ENCODE peak calls at places on chromosomes 13 and 19, in six cellular contexts. H is activated T-helper 2 cell treated with anti-CD3 and anti-CD28 coated beads, Interferon-gamma antibody, Interleukin-2, Interleukin-4, amounts not matched to agents 10 μg/mL and 5 μg/mL and 100 μg/mL, durations not matched to agents 14 hours and 24 hours and 36 hours; J is endothelial cell; Z is erythroblast; X is skeletal muscle cell; C is stimulated activated CD4-positive, alpha-beta T cell treated with anti-CD3 and anti-CD28 coated beads, Interleukin-1b, Interleukin-23, amount 100 ng/mL, for 1 hour. V is an unnamed sample.

GRCh38 chr13:90800082-90800746 is 547.3 kb upstream of the MIR17HG start:
- DNase-seq in X (no peak), H (no peak), Z (peak; percentile 24), C (no peak), J (no peak), V (peak; percentile 70)

GRCh38 chr19:53583181-53583580 is 45.2 kb downstream of the ZNF331 start:
- DNase-seq in X (no peak), Z (no peak), J (no peak), H (no peak), C (no peak), V (no peak)

GRCh38 chr19:14830702-14831101 is 4.3 kb downstream of the OR7A5 start:
- DNase-seq in X (no peak), H (no peak), C (no peak), J (no peak), Z (peak; percentile 43), V (no peak)

GRCh38 chr13:25683056-25683455 is 311.3 kb downstream of the ATP8A2 start:
- DNase-seq in H (no peak), Z (no peak), J (no peak), C (no peak), X (no peak), V (no peak)

GRCh38 chr19:38389101-38389925 is 816 bp downstream of the SPRED3 start:
- DNase-seq in X (peak; percentile 41), J (peak; percentile 15), H (no peak), C (no peak), Z (no peak), V (no peak)

GRCh38 chr13:50410921-50411712 is 395.9 kb downstream of the KCNRG start:
- DNase-seq in J (no peak), H (no peak), X (peak; percentile 40), C (no peak), Z (no peak), V (no peak)

GRCh38 chr13:30148171-30148754 is 159.1 kb downstream of the KATNAL1 start:
- DNase-seq in Z (no peak), C (no peak), H (peak; percentile 45), J (no peak), X (no peak), V (no peak)

GRCh38 chr13:31201341-31202024 is 1.7 kb downstream of the B3GLCT start:
- DNase-seq in X (peak; percentile 53), Z (peak; percentile 60), J (no peak), C (no peak), H (no peak), V (no peak)

GRCh38 chr13:97934590-97934989 is 18.9 kb upstream of the IPO5 start:
- DNase-seq in C (no peak), J (no peak), X (no peak), Z (no peak), H (no peak), V (no peak)

GRCh38 chr19:58330458-58330857 is 3.7 kb downstream of the ZSCAN22 start:
- DNase-seq in C (no peak), X (no peak), J (no peak), Z (peak; percentile 41), H (no peak), V (no peak)